ENCODE peak calls at places on chromosome 21, in six cellular contexts. X is K562, L is tibial nerve, T is HCT116, R is left ventricle myocardium inferior, D is pancreas. I is an unnamed sample. For H3K27me3, the result is how much of the 10 kb centered on the place peaks cover.

GRCh38 chr21:40334159-40334558 is 466.9 kb downstream of the PCP4 start:
- DNase-seq in R (no peak), D (no peak), L (no peak), X (no peak), T (no peak), I (no peak)

GRCh38 chr21:38897532-38898421 is 92.0 kb downstream of the ETS2 start:
- DNase-seq in X (no peak), T (no peak), L (no peak), D (no peak), R (no peak), I (no peak)

GRCh38 chr21:43209575-43210453 is 41.0 kb downstream of the CRYAA start:
- DNase-seq in R (no peak), X (peak), D (no peak), L (peak), T (no peak), I (no peak)

GRCh38 chr21:36691539-36692124 is 7.3 kb upstream of the SIM2 start:
- DNase-seq in L (no peak), R (no peak), T (no peak), X (no peak), D (no peak), I (no peak)

GRCh38 chr21:14762734-14763694 is 216.9 kb upstream of the SAMSN1 start:
- DNase-seq in T (no peak), D (no peak), R (no peak), X (peak), L (no peak), I (no peak)

GRCh38 chr21:40631201-40631600 is 215.8 kb downstream of the DSCAM start:
- DNase-seq in T (no peak), L (no peak), X (no peak), R (no peak), D (no peak), I (no peak)

GRCh38 chr21:35460441-35460840 is 411.3 kb upstream of the RUNX1 start:
- DNase-seq in R (no peak), L (no peak), T (no peak), X (no peak), D (no peak), I (no peak)

GRCh38 chr21:27365394-27365793 is 398.5 kb upstream of the ADAMTS5 start:
- DNase-seq in X (no peak), R (no peak), L (no peak), D (no peak), T (no peak), I (no peak)

GRCh38 chr21:39776589-39776988 is 31.6 kb downstream of the IGSF5 start:
- DNase-seq in T (no peak), X (no peak), L (no peak), R (no peak), D (no peak), I (no peak)

GRCh38 chr21:38631676-38632075 is 133.4 kb upstream of the ERG start:
- DNase-seq in R (no peak), D (no peak), T (no peak), X (no peak), L (no peak), I (no peak)

GRCh38 chr21:36698160-36699025 is 522 bp upstream of the SIM2 start:
- DNase-seq in D (no peak), L (no peak), T (peak), R (no peak), X (no peak), I (no peak)

GRCh38 chr21:14864211-14865021 is 200.4 kb downstream of the NRIP1 start:
- DNase-seq in L (peak), R (peak), T (no peak), X (peak), D (peak), I (peak)

GRCh38 chr21:37974081-37974480 is 57.8 kb upstream of the KCNJ6 start:
- DNase-seq in D (no peak), R (no peak), X (no peak), L (no peak), T (no peak), I (no peak)

GRCh38 chr21:26715878-26716506 is 129.2 kb downstream of the ADAMTS1 start:
- DNase-seq in L (no peak), X (peak), D (peak), T (no peak), R (peak), I (no peak)

GRCh38 chr21:46604975-46605758 is at the start of gene S100B:
- DNase-seq in X (no peak), T (no peak), R (no peak), L (peak), D (no peak), I (no peak)

GRCh38 chr21:38327984-38328383 is 71.2 kb downstream of the KCNJ15 start:
- DNase-seq in D (no peak), L (no peak), X (no peak), T (no peak), R (no peak), I (no peak)

GRCh38 chr21:46636550-46637289 is 1.2 kb downstream of the PRMT2 start:
- DNase-seq in D (no peak), R (no peak), X (peak), T (no peak), L (no peak), I (no peak)

GRCh38 chr21:22345624-22346023 is 1347.4 kb downstream of the NCAM2 start:
- DNase-seq in L (no peak), R (no peak), X (no peak), D (no peak), T (no peak), I (no peak)

GRCh38 chr21:38861989-38862683 is 56.4 kb downstream of the ETS2 start:
- DNase-seq in R (no peak), D (no peak), L (no peak), T (no peak), X (no peak), I (no peak)

GRCh38 chr21:23480591-23481270 is 2126.6 kb downstream of the MRPL39 start:
- DNase-seq in D (no peak), T (no peak), R (no peak), X (no peak), L (no peak), I (no peak)

GRCh38 chr21:24045775-24046215 is 1561.5 kb downstream of the MRPL39 start:
- DNase-seq in X (peak), D (peak), R (peak), T (no peak), L (peak), I (peak)

GRCh38 chr21:22961248-22961647 is 1963.0 kb downstream of the NCAM2 start:
- DNase-seq in D (no peak), L (no peak), R (no peak), X (no peak), T (no peak), I (no peak)

GRCh38 chr21:25562660-25563059 is 44.6 kb downstream of the MRPL39 start:
- DNase-seq in X (no peak), D (no peak), R (no peak), T (no peak), L (no peak), I (no peak)

GRCh38 chr21:35351434-35351833 is 302.3 kb upstream of the RUNX1 start:
- DNase-seq in R (no peak), D (no peak), L (no peak), X (no peak), T (no peak), I (no peak)

GRCh38 chr21:43775795-43776430 is at the start of gene CSTB:
- DNase-seq in T (peak), X (peak), R (peak), L (peak), D (peak), I (peak)

GRCh38 chr21:26965567-26966359 is 1.1 kb downstream of the ADAMTS5 start:
- DNase-seq in L (no peak), D (peak), R (peak), T (no peak), X (no peak), I (peak)

GRCh38 chr21:27495836-27496235 is 528.9 kb upstream of the ADAMTS5 start:
- DNase-seq in L (no peak), D (no peak), X (no peak), T (no peak), R (no peak), I (no peak)

GRCh38 chr21:21751286-21751685 is 753.1 kb downstream of the NCAM2 start:
- DNase-seq in X (no peak), R (no peak), D (no peak), L (no peak), T (no peak), I (no peak)

GRCh38 chr21:43794311-43794710 is 4.9 kb downstream of the RRP1 start:
- DNase-seq in X (no peak), L (no peak), D (no peak), T (no peak), R (no peak), I (no peak)

GRCh38 chr21:37532868-37533780 is 166.6 kb downstream of the DYRK1A start:
- DNase-seq in T (peak), D (peak), L (no peak), R (no peak), X (peak), I (no peak)

GRCh38 chr21:28538987-28539622 is 453.6 kb downstream of the LTN1 start:
- DNase-seq in L (no peak), R (no peak), T (no peak), D (no peak), X (no peak), I (no peak)

GRCh38 chr21:37848721-37849490 is 67.4 kb downstream of the KCNJ6 start:
- DNase-seq in L (no peak), X (no peak), T (no peak), D (no peak), R (no peak), I (no peak)

GRCh38 chr21:38478782-38479181 is 19.5 kb downstream of the ERG start:
- DNase-seq in R (no peak), L (no peak), D (no peak), T (no peak), X (no peak), I (no peak)

GRCh38 chr21:34926784-34927548 is 122.1 kb downstream of the RUNX1 start:
- DNase-seq in T (no peak), D (no peak), L (no peak), X (peak), R (no peak), I (no peak)

GRCh38 chr21:14737922-14738321 is 191.8 kb upstream of the SAMSN1 start:
- DNase-seq in T (peak), D (no peak), R (no peak), L (no peak), X (peak), I (no peak)

GRCh38 chr21:43812139-43812821 is 22.9 kb downstream of the RRP1 start:
- DNase-seq in L (no peak), T (no peak), D (no peak), R (no peak), X (no peak), I (peak)

GRCh38 chr21:39845581-39846130 is 21.6 kb upstream of the PCP4 start:
- DNase-seq in T (no peak), X (no peak), R (no peak), D (no peak), L (no peak), I (no peak)

GRCh38 chr21:35171385-35171784 is 122.3 kb upstream of the RUNX1 start:
- DNase-seq in R (no peak), L (no peak), T (no peak), X (no peak), D (no peak), I (no peak)

GRCh38 chr21:19343711-19344110 is 940.1 kb upstream of the TMPRSS15 start:
- DNase-seq in D (no peak), T (no peak), L (no peak), X (no peak), R (no peak), I (no peak)

GRCh38 chr21:33229776-33230517 is at the start of gene IFNAR2:
- DNase-seq in L (peak), T (peak), D (peak), X (peak), R (peak), I (peak)
- H3K27me3 ChIP-seq in L (under half), T (under half), D (under half), X (under half), R (under half), I (under half)

DNA sequence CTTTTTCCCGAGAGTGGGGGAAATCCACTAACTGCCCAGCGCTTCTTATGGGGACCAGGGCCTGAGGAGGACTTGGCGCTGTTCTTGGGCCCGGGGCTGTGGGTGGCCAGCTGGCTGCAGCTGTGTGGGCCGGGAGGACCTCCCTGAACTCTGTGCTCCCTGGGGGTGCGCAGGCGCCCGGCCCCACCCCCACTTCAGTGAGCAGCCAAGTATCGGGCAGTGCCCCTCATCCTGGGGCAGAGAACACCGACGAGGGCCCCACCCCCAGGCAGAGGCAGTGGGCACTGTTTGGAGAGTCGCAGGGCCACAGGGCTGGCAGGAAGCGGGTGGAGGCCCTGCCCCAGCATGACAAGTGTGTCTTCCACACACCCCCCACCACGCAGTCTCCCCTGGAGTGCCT is 32.5 kb upstream of the SLC19A1 start:
- DNase-seq in T (no peak), X (no peak), D (no peak), L (peak), R (peak), I (peak)
- H3K27me3 ChIP-seq in T (under half), X (half or more), D (under half), L (under half), R (half or more), I (under half)

GRCh38 chr21:33824156-33824941 is 91.3 kb downstream of the ATP5PO start:
- DNase-seq in R (no peak), D (no peak), T (no peak), L (no peak), X (no peak), I (no peak)
- H3K27me3 ChIP-seq in R (under half), D (under half), T (under half), L (under half), X (under half), I (under half)

DNA sequence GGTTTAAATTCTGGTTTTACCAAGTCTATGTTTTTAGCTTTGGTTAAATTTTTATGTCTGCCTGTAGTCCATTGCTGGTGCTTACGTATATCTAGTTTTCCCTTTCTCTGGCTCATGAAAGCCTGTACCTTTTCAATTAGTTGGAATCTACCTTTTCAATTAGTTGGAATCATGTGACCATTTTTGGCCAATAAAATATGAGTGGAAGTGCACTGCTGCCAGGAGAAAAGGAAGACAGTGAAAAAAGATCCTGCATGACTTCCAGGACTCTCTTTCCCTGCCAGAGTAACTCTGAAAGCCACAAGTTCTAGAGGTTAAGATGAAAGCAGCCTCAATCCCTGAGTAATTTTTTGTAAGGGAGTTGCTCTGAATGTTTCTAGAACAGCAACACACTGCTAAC is 2.2 kb upstream of the GRIK1 start:
- DNase-seq in D (no peak), R (no peak), L (no peak), T (no peak), X (no peak), I (no peak)
- H3K27me3 ChIP-seq in D (under half), R (half or more), L (under half), T (under half), X (under half), I (under half)

GRCh38 chr21:41712201-41712600 is 54.7 kb downstream of the RIPK4 start:
- DNase-seq in T (no peak), X (no peak), D (no peak), R (no peak), L (no peak), I (no peak)

GRCh38 chr21:41712730-41713129 is 54.1 kb downstream of the RIPK4 start:
- DNase-seq in L (no peak), T (no peak), R (no peak), X (no peak), D (no peak), I (no peak)

GRCh38 chr21:41711416-41712023 is 55.3 kb downstream of the RIPK4 start:
- DNase-seq in R (no peak), D (no peak), L (no peak), X (no peak), T (no peak), I (no peak)

GRCh38 chr21:41715649-41716321 is 51.1 kb downstream of the RIPK4 start:
- DNase-seq in T (no peak), L (no peak), D (no peak), R (no peak), X (no peak), I (peak)

GRCh38 chr21:41713495-41714281 is 53.2 kb downstream of the RIPK4 start:
- DNase-seq in L (no peak), T (no peak), R (no peak), D (peak), X (no peak), I (no peak)
- H3K27me3 ChIP-seq in L (under half), T (under half), R (half or more), D (under half), X (half or more), I (under half)

GRCh38 chr21:33023574-33024277 is 2.0 kb upstream of the OLIG2 start:
- DNase-seq in R (no peak), L (no peak), X (no peak), T (no peak), D (no peak), I (no peak)

GRCh38 chr21:33021667-33022066 is 4.1 kb upstream of the OLIG2 start:
- DNase-seq in L (no peak), D (no peak), R (no peak), X (no peak), T (no peak), I (no peak)

GRCh38 chr21:33021150-33021549 is 4.6 kb upstream of the OLIG2 start:
- DNase-seq in T (no peak), D (no peak), X (no peak), L (no peak), R (no peak), I (no peak)

GRCh38 chr21:33022828-33023573 is 2.7 kb upstream of the OLIG2 start:
- DNase-seq in L (no peak), R (no peak), D (no peak), T (no peak), X (no peak), I (no peak)

DNA sequence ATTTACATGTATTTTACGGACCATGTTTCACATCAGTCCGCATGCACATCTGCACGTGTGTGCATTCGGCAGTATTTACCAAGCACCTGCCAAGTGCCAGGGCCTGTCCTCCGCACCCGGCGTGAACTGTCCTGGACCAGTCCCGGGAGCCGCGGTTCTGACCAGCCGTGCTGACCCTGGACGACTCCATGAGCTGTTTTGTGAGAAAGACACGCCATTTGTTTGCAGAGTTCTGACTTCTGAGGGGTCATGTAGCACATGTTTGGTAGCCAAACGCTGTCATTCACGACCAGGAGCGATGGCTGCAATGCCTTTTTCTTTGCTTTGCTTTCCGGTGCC is 3.3 kb upstream of the OLIG2 start:
- DNase-seq in D (no peak), T (no peak), L (no peak), R (no peak), X (no peak), I (no peak)
- H3K27me3 ChIP-seq in D (under half), T (under half), L (under half), R (half or more), X (half or more), I (half or more)

GRCh38 chr21:44919111-44919912 is 1.4 kb downstream of the ITGB2 start:
- DNase-seq in T (no peak), X (no peak), L (no peak), D (no peak), R (peak), I (no peak)

GRCh38 chr21:44916965-44917364 is 3.7 kb downstream of the ITGB2 start:
- DNase-seq in D (no peak), T (no peak), X (no peak), R (no peak), L (no peak), I (no peak)

GRCh38 chr21:44918107-44918470 is 2.6 kb downstream of the ITGB2 start:
- DNase-seq in X (no peak), T (no peak), R (no peak), D (no peak), L (no peak), I (peak)

GRCh38 chr21:44918581-44919033 is 2.1 kb downstream of the ITGB2 start:
- DNase-seq in D (no peak), L (no peak), X (no peak), R (no peak), T (no peak), I (peak)

GRCh38 chr21:44917446-44918106 is 3.1 kb downstream of the ITGB2 start:
- DNase-seq in X (no peak), L (no peak), D (no peak), R (peak), T (no peak), I (no peak)
- H3K27me3 ChIP-seq in X (under half), L (under half), D (under half), R (under half), T (under half), I (under half)

DNA sequence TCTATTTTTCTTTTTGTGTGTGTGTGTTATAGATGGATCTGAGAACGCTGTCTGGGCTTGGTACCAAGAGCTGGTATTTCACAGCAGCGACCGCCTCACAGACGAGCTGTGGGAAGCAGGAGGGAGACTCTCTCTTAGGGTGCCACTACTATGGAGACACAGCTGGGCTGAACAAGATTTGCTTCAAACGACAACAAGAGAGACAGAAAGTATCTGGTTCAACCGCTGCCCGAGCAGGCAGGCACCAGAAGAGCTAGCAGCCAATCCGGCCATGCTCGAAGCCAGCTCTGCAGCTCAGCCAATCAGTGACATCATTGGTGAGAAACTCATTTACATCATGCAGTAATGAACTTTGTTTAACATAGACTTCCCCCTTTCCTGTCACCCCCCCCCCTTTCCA is 341.3 kb downstream of the USP25 start:
- DNase-seq in X (no peak), R (no peak), L (no peak), D (no peak), T (no peak), I (no peak)
- H3K27me3 ChIP-seq in X (under half), R (under half), L (under half), D (under half), T (under half), I (under half)

I was measured in right lobe of liver.